ENCODE peak calls at places on chromosomes 4 and X, in nine cellular contexts. One of them, this sample, is unnamed.

GRCh38 chrX:33156152-33156726 is 55.1 kb downstream of the DMD start:
- DNase-seq in AG09309: no peak
- DNase-seq in hepatocyte: no peak
- DNase-seq in brain microvascular endothelial cell: no peak
- DNase-seq in fibroblast of pulmonary artery: peak
- DNase-seq in astrocyte of the spinal cord: no peak
- DNase-seq in IMR-90: peak
- DNase-seq in ovary: no peak
- DNase-seq in psoas muscle: no peak
- DNase-seq in this sample: no peak

GRCh38 chr4:52861879-52862604 is at the start of gene RASL11B:
- DNase-seq in AG09309: no peak
- DNase-seq in hepatocyte: peak
- DNase-seq in brain microvascular endothelial cell: peak
- DNase-seq in fibroblast of pulmonary artery: peak
- DNase-seq in astrocyte of the spinal cord: peak
- DNase-seq in IMR-90: peak
- DNase-seq in ovary: peak
- DNase-seq in psoas muscle: peak
- DNase-seq in this sample: peak

GRCh38 chrX:124098089-124098488 is 136.6 kb downstream of the STAG2 start:
- DNase-seq in AG09309: peak
- DNase-seq in hepatocyte: peak
- DNase-seq in brain microvascular endothelial cell: no peak
- DNase-seq in fibroblast of pulmonary artery: peak
- DNase-seq in astrocyte of the spinal cord: peak
- DNase-seq in IMR-90: peak
- DNase-seq in ovary: no peak
- DNase-seq in psoas muscle: no peak
- DNase-seq in this sample: peak

GRCh38 chr4:54281060-54281781 is 52.1 kb downstream of the PDGFRA start:
- DNase-seq in AG09309: peak
- DNase-seq in hepatocyte: peak
- DNase-seq in brain microvascular endothelial cell: peak
- DNase-seq in fibroblast of pulmonary artery: peak
- DNase-seq in astrocyte of the spinal cord: peak
- DNase-seq in IMR-90: peak
- DNase-seq in ovary: peak
- DNase-seq in psoas muscle: peak
- DNase-seq in this sample: no peak

GRCh38 chr4:77010841-77011354 is 61.3 kb downstream of the SEPTIN11 start:
- DNase-seq in AG09309: no peak
- DNase-seq in hepatocyte: no peak
- DNase-seq in brain microvascular endothelial cell: peak
- DNase-seq in fibroblast of pulmonary artery: peak
- DNase-seq in astrocyte of the spinal cord: peak
- DNase-seq in IMR-90: peak
- DNase-seq in ovary: no peak
- DNase-seq in psoas muscle: no peak
- DNase-seq in this sample: no peak

GRCh38 chrX:1476682-1477081 is 24.0 kb upstream of the ASMTL start:
- DNase-seq in AG09309: no peak
- DNase-seq in hepatocyte: no peak
- DNase-seq in brain microvascular endothelial cell: no peak
- DNase-seq in fibroblast of pulmonary artery: no peak
- DNase-seq in astrocyte of the spinal cord: no peak
- DNase-seq in IMR-90: no peak
- DNase-seq in ovary: no peak
- DNase-seq in psoas muscle: no peak
- DNase-seq in this sample: no peak

GRCh38 chr4:54231419-54232150 is 2.5 kb downstream of the PDGFRA start:
- DNase-seq in AG09309: no peak
- DNase-seq in hepatocyte: peak
- DNase-seq in brain microvascular endothelial cell: peak
- DNase-seq in fibroblast of pulmonary artery: peak
- DNase-seq in astrocyte of the spinal cord: peak
- DNase-seq in IMR-90: peak
- DNase-seq in ovary: peak
- DNase-seq in psoas muscle: peak
- DNase-seq in this sample: no peak

GRCh38 chr4:53098681-53099121 is 236.6 kb downstream of the RASL11B start:
- DNase-seq in AG09309: peak
- DNase-seq in hepatocyte: no peak
- DNase-seq in brain microvascular endothelial cell: peak
- DNase-seq in fibroblast of pulmonary artery: peak
- DNase-seq in astrocyte of the spinal cord: peak
- DNase-seq in IMR-90: peak
- DNase-seq in ovary: no peak
- DNase-seq in psoas muscle: no peak
- DNase-seq in this sample: no peak

GRCh38 chrX:31136144-31136572 is 64.3 kb upstream of the FTHL17 start:
- DNase-seq in AG09309: no peak
- DNase-seq in hepatocyte: no peak
- DNase-seq in brain microvascular endothelial cell: no peak
- DNase-seq in fibroblast of pulmonary artery: no peak
- DNase-seq in astrocyte of the spinal cord: no peak
- DNase-seq in IMR-90: no peak
- DNase-seq in ovary: no peak
- DNase-seq in psoas muscle: no peak
- DNase-seq in this sample: no peak

GRCh38 chr4:189615217-189615663 is 325.4 kb upstream of the FRG1 start:
- DNase-seq in AG09309: no peak
- DNase-seq in hepatocyte: no peak
- DNase-seq in brain microvascular endothelial cell: no peak
- DNase-seq in fibroblast of pulmonary artery: no peak
- DNase-seq in astrocyte of the spinal cord: no peak
- DNase-seq in IMR-90: no peak
- DNase-seq in ovary: no peak
- DNase-seq in psoas muscle: no peak
- DNase-seq in this sample: no peak

GRCh38 chrX:54695231-54695630 is 102.8 kb downstream of the ITIH6 start:
- DNase-seq in AG09309: no peak
- DNase-seq in hepatocyte: peak
- DNase-seq in brain microvascular endothelial cell: no peak
- DNase-seq in fibroblast of pulmonary artery: peak
- DNase-seq in astrocyte of the spinal cord: no peak
- DNase-seq in IMR-90: peak
- DNase-seq in ovary: no peak
- DNase-seq in psoas muscle: no peak
- DNase-seq in this sample: no peak

GRCh38 chr4:174746710-174747109 is 82.3 kb downstream of the GLRA3 start:
- DNase-seq in AG09309: no peak
- DNase-seq in hepatocyte: no peak
- DNase-seq in brain microvascular endothelial cell: no peak
- DNase-seq in fibroblast of pulmonary artery: no peak
- DNase-seq in astrocyte of the spinal cord: no peak
- DNase-seq in IMR-90: no peak
- DNase-seq in ovary: no peak
- DNase-seq in psoas muscle: no peak
- DNase-seq in this sample: no peak

GRCh38 chrX:154090731-154091130 is 6.8 kb downstream of the MECP2 start:
- DNase-seq in AG09309: no peak
- DNase-seq in hepatocyte: no peak
- DNase-seq in brain microvascular endothelial cell: no peak
- DNase-seq in fibroblast of pulmonary artery: no peak
- DNase-seq in astrocyte of the spinal cord: no peak
- DNase-seq in IMR-90: no peak
- DNase-seq in ovary: no peak
- DNase-seq in psoas muscle: no peak
- DNase-seq in this sample: no peak

GRCh38 chr4:81562093-81562492 is 90.4 kb upstream of the RASGEF1B start:
- DNase-seq in AG09309: no peak
- DNase-seq in hepatocyte: no peak
- DNase-seq in brain microvascular endothelial cell: no peak
- DNase-seq in fibroblast of pulmonary artery: no peak
- DNase-seq in astrocyte of the spinal cord: no peak
- DNase-seq in IMR-90: no peak
- DNase-seq in ovary: no peak
- DNase-seq in psoas muscle: no peak
- DNase-seq in this sample: no peak

GRCh38 chrX:3143043-3143799 is 102.0 kb downstream of the ARSF start:
- DNase-seq in AG09309: no peak
- DNase-seq in hepatocyte: no peak
- DNase-seq in brain microvascular endothelial cell: no peak
- DNase-seq in fibroblast of pulmonary artery: no peak
- DNase-seq in astrocyte of the spinal cord: no peak
- DNase-seq in IMR-90: no peak
- DNase-seq in ovary: no peak
- DNase-seq in psoas muscle: no peak
- DNase-seq in this sample: no peak

GRCh38 chr4:44678094-44679023 is at the start of gene GUF1:
- DNase-seq in AG09309: peak
- DNase-seq in hepatocyte: peak
- DNase-seq in brain microvascular endothelial cell: peak
- DNase-seq in fibroblast of pulmonary artery: peak
- DNase-seq in astrocyte of the spinal cord: peak
- DNase-seq in IMR-90: peak
- DNase-seq in ovary: peak
- DNase-seq in psoas muscle: peak
- DNase-seq in this sample: peak
- TF ChIP-seq CTCF in AG09309: no peak
- TF ChIP-seq CTCF in hepatocyte: no peak
- TF ChIP-seq CTCF in brain microvascular endothelial cell: no peak
- TF ChIP-seq CTCF in fibroblast of pulmonary artery: no peak
- TF ChIP-seq CTCF in astrocyte of the spinal cord: no peak
- TF ChIP-seq CTCF in IMR-90: no peak
- TF ChIP-seq CTCF in ovary: no peak
- TF ChIP-seq CTCF in psoas muscle: no peak
- TF ChIP-seq CTCF in this sample: no peak

DNA sequence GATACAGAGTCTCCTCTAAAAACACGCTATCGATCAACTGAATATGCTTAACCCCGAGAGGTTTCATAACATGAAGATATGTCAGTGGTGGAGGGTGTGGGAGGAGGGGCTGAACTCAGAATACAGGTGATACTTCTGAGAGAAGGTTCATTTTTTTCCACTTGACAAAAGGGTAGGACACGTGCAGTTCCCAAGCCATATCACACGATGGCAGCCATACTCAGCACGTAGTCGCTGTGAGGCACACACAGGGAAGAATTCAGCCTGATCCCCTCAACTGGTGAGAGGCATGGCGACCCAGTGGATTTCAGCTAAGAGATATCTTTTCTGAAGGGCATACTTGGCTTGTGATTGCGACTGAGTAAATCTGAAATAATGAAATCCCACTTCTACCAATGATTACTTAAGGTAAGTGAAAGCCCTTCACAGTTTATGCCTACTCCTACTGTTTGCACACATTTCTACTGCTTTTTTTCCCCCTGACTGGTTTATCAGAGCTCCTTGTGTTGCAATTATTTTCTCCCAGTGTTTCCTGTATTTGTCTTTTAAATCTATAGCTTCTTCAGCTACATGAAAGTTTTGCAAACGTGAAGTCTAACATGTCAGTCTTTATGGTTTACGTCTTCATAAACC is 133.1 kb downstream of the CORIN start:
- DNase-seq in AG09309: no peak
- DNase-seq in hepatocyte: peak
- DNase-seq in brain microvascular endothelial cell: peak
- DNase-seq in fibroblast of pulmonary artery: peak
- DNase-seq in astrocyte of the spinal cord: peak
- DNase-seq in IMR-90: peak
- DNase-seq in ovary: no peak
- DNase-seq in psoas muscle: no peak
- DNase-seq in this sample: peak
- TF ChIP-seq CTCF in AG09309: peak
- TF ChIP-seq CTCF in hepatocyte: peak
- TF ChIP-seq CTCF in brain microvascular endothelial cell: peak
- TF ChIP-seq CTCF in fibroblast of pulmonary artery: peak
- TF ChIP-seq CTCF in astrocyte of the spinal cord: peak
- TF ChIP-seq CTCF in IMR-90: peak
- TF ChIP-seq CTCF in ovary: no peak
- TF ChIP-seq CTCF in psoas muscle: peak
- TF ChIP-seq CTCF in this sample: peak

DNA sequence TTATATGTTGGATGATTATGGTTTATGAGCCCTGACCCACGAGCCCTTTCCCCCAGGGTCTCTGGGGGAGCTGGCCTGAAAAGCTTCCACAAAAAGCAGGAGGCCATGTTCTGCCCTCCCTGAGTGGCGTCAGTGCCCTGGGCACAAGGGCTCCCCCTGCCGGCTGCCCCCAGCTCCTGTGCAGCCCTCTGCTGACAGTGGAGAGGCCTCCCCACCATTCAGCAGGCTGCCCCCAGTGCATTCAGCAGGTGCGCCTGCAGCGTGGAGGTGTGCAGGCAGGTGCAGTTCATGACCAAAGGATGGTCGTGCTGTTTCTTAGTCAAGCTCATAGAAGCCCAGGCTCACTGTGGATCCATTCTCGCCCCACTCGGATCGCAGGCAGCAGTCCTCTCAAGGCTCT is 12.5 kb upstream of the S100P start:
- DNase-seq in AG09309: no peak
- DNase-seq in hepatocyte: no peak
- DNase-seq in brain microvascular endothelial cell: no peak
- DNase-seq in fibroblast of pulmonary artery: no peak
- DNase-seq in astrocyte of the spinal cord: no peak
- DNase-seq in IMR-90: no peak
- DNase-seq in ovary: no peak
- DNase-seq in psoas muscle: no peak
- DNase-seq in this sample: no peak
- TF ChIP-seq CTCF in AG09309: peak
- TF ChIP-seq CTCF in hepatocyte: no peak
- TF ChIP-seq CTCF in brain microvascular endothelial cell: no peak
- TF ChIP-seq CTCF in fibroblast of pulmonary artery: no peak
- TF ChIP-seq CTCF in astrocyte of the spinal cord: no peak
- TF ChIP-seq CTCF in IMR-90: no peak
- TF ChIP-seq CTCF in ovary: no peak
- TF ChIP-seq CTCF in psoas muscle: peak
- TF ChIP-seq CTCF in this sample: no peak

GRCh38 chrX:17062065-17062464 is 115.6 kb downstream of the REPS2 start:
- DNase-seq in AG09309: no peak
- DNase-seq in hepatocyte: no peak
- DNase-seq in brain microvascular endothelial cell: no peak
- DNase-seq in fibroblast of pulmonary artery: no peak
- DNase-seq in astrocyte of the spinal cord: no peak
- DNase-seq in IMR-90: no peak
- DNase-seq in ovary: no peak
- DNase-seq in psoas muscle: no peak
- DNase-seq in this sample: no peak

GRCh38 chrX:17065100-17065499 is 118.6 kb downstream of the REPS2 start:
- DNase-seq in AG09309: no peak
- DNase-seq in hepatocyte: no peak
- DNase-seq in brain microvascular endothelial cell: no peak
- DNase-seq in fibroblast of pulmonary artery: no peak
- DNase-seq in astrocyte of the spinal cord: no peak
- DNase-seq in IMR-90: no peak
- DNase-seq in ovary: no peak
- DNase-seq in psoas muscle: no peak
- DNase-seq in this sample: no peak

GRCh38 chrX:17072726-17073125 is 126.3 kb downstream of the REPS2 start:
- DNase-seq in AG09309: no peak
- DNase-seq in hepatocyte: no peak
- DNase-seq in brain microvascular endothelial cell: no peak
- DNase-seq in fibroblast of pulmonary artery: no peak
- DNase-seq in astrocyte of the spinal cord: no peak
- DNase-seq in IMR-90: no peak
- DNase-seq in ovary: no peak
- DNase-seq in psoas muscle: no peak
- DNase-seq in this sample: no peak

DNA sequence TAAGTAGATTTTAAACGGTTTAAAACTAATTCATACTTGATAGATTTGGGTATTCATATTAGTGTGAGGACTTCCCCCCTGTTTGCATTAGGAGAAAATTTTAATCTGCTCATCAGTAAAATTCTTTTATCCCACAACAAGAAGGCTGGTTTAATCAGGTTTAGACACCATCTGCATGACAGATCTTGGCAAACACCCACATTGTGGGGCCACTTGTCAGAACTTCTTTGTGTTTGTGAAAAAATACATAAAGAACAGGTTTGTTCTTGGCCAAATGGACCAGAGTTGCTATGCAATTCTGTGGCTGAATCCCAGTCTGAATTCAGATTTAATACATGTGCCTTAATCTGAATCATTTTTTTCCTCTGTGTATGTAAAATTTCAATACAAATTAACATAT is 121.1 kb downstream of the REPS2 start:
- DNase-seq in AG09309: no peak
- DNase-seq in hepatocyte: no peak
- DNase-seq in brain microvascular endothelial cell: no peak
- DNase-seq in fibroblast of pulmonary artery: no peak
- DNase-seq in astrocyte of the spinal cord: no peak
- DNase-seq in IMR-90: no peak
- DNase-seq in ovary: no peak
- DNase-seq in psoas muscle: no peak
- DNase-seq in this sample: no peak
- TF ChIP-seq CTCF in AG09309: no peak
- TF ChIP-seq CTCF in hepatocyte: no peak
- TF ChIP-seq CTCF in brain microvascular endothelial cell: no peak
- TF ChIP-seq CTCF in fibroblast of pulmonary artery: no peak
- TF ChIP-seq CTCF in astrocyte of the spinal cord: no peak
- TF ChIP-seq CTCF in IMR-90: no peak
- TF ChIP-seq CTCF in ovary: no peak
- TF ChIP-seq CTCF in psoas muscle: no peak
- TF ChIP-seq CTCF in this sample: no peak